ENCODE peak calls at places on chromosome 21, in eight cellular contexts. One of them, this sample, is unnamed.

GRCh38 chr21:35422011-35422410 is 372.9 kb upstream of the RUNX1 start:
- DNase-seq in lower lobe of right lung: no peak
- DNase-seq in Peyer's patch: no peak
- DNase-seq in left ventricle myocardium inferior: no peak
- DNase-seq in MM.1S: no peak
- DNase-seq in activated CD8-positive, alpha-beta T cell treated with anti-CD3 and anti-CD28 coated beads for 36 hours: no peak
- DNase-seq in stomach: no peak
- DNase-seq in fibroblast of lung: no peak
- DNase-seq in this sample: no peak

GRCh38 chr21:37071561-37072238 is 1.2 kb downstream of the PIGP start:
- DNase-seq in activated CD8-positive, alpha-beta T cell treated with anti-CD3 and anti-CD28 coated beads for 36 hours: peak; percentile 12
- DNase-seq in Peyer's patch: no peak
- DNase-seq in lower lobe of right lung: peak; percentile 73
- DNase-seq in left ventricle myocardium inferior: peak; percentile 46
- DNase-seq in fibroblast of lung: peak; percentile 77
- DNase-seq in stomach: peak; percentile 37
- DNase-seq in MM.1S: no peak
- DNase-seq in this sample: peak; percentile 13

GRCh38 chr21:34807146-34807880 is 138.5 kb downstream of the CLIC6 start:
- DNase-seq in left ventricle myocardium inferior: no peak
- DNase-seq in Peyer's patch: no peak
- DNase-seq in fibroblast of lung: peak; percentile 97
- DNase-seq in stomach: no peak
- DNase-seq in MM.1S: no peak
- DNase-seq in lower lobe of right lung: no peak
- DNase-seq in activated CD8-positive, alpha-beta T cell treated with anti-CD3 and anti-CD28 coated beads for 36 hours: peak; percentile 87
- DNase-seq in this sample: peak; percentile 66

GRCh38 chr21:33036430-33037162 is 10.9 kb downstream of the OLIG2 start:
- DNase-seq in fibroblast of lung: peak; percentile 75
- DNase-seq in lower lobe of right lung: peak; percentile 60
- DNase-seq in MM.1S: peak; percentile 92
- DNase-seq in left ventricle myocardium inferior: peak; percentile 41
- DNase-seq in Peyer's patch: no peak
- DNase-seq in stomach: peak; percentile 32
- DNase-seq in activated CD8-positive, alpha-beta T cell treated with anti-CD3 and anti-CD28 coated beads for 36 hours: peak; percentile 61
- DNase-seq in this sample: peak; percentile 35

GRCh38 chr21:36858320-36858957 is 108.0 kb downstream of the HLCS start:
- DNase-seq in fibroblast of lung: no peak
- DNase-seq in lower lobe of right lung: no peak
- DNase-seq in left ventricle myocardium inferior: no peak
- DNase-seq in activated CD8-positive, alpha-beta T cell treated with anti-CD3 and anti-CD28 coated beads for 36 hours: no peak
- DNase-seq in Peyer's patch: no peak
- DNase-seq in stomach: no peak
- DNase-seq in MM.1S: no peak
- DNase-seq in this sample: no peak

GRCh38 chr21:37452222-37452621 is 85.6 kb downstream of the DYRK1A start:
- DNase-seq in MM.1S: no peak
- DNase-seq in stomach: no peak
- DNase-seq in Peyer's patch: no peak
- DNase-seq in lower lobe of right lung: no peak
- DNase-seq in activated CD8-positive, alpha-beta T cell treated with anti-CD3 and anti-CD28 coated beads for 36 hours: no peak
- DNase-seq in fibroblast of lung: peak; percentile 94
- DNase-seq in left ventricle myocardium inferior: peak; percentile 31
- DNase-seq in this sample: no peak

GRCh38 chr21:38787461-38788274 is 18.1 kb upstream of the ETS2 start:
- DNase-seq in MM.1S: no peak
- DNase-seq in fibroblast of lung: peak; percentile 89
- DNase-seq in stomach: peak; percentile 75
- DNase-seq in Peyer's patch: no peak
- DNase-seq in lower lobe of right lung: no peak
- DNase-seq in activated CD8-positive, alpha-beta T cell treated with anti-CD3 and anti-CD28 coated beads for 36 hours: peak; percentile 19
- DNase-seq in left ventricle myocardium inferior: no peak
- DNase-seq in this sample: no peak

GRCh38 chr21:14900611-14901010 is 164.2 kb downstream of the NRIP1 start:
- DNase-seq in activated CD8-positive, alpha-beta T cell treated with anti-CD3 and anti-CD28 coated beads for 36 hours: no peak
- DNase-seq in fibroblast of lung: peak; percentile 78
- DNase-seq in lower lobe of right lung: no peak
- DNase-seq in left ventricle myocardium inferior: no peak
- DNase-seq in MM.1S: no peak
- DNase-seq in Peyer's patch: no peak
- DNase-seq in stomach: no peak
- DNase-seq in this sample: no peak

GRCh38 chr21:38306407-38306806 is 49.6 kb downstream of the KCNJ15 start:
- DNase-seq in activated CD8-positive, alpha-beta T cell treated with anti-CD3 and anti-CD28 coated beads for 36 hours: no peak
- DNase-seq in fibroblast of lung: peak; percentile 89
- DNase-seq in Peyer's patch: no peak
- DNase-seq in MM.1S: no peak
- DNase-seq in left ventricle myocardium inferior: no peak
- DNase-seq in stomach: no peak
- DNase-seq in lower lobe of right lung: no peak
- DNase-seq in this sample: no peak

GRCh38 chr21:44012474-44013379 is 618 bp downstream of the TRAPPC10 start:
- DNase-seq in activated CD8-positive, alpha-beta T cell treated with anti-CD3 and anti-CD28 coated beads for 36 hours: peak; percentile 92
- DNase-seq in stomach: peak; percentile 55
- DNase-seq in lower lobe of right lung: peak; percentile 82
- DNase-seq in left ventricle myocardium inferior: peak; percentile 69
- DNase-seq in fibroblast of lung: peak; percentile 24
- DNase-seq in Peyer's patch: peak; percentile 78
- DNase-seq in MM.1S: peak; percentile 93
- DNase-seq in this sample: peak; percentile 91
- TF ChIP-seq CTCF in activated CD8-positive, alpha-beta T cell treated with anti-CD3 and anti-CD28 coated beads for 36 hours: no peak
- TF ChIP-seq CTCF in stomach: no peak
- TF ChIP-seq CTCF in lower lobe of right lung: peak; percentile 27
- TF ChIP-seq CTCF in left ventricle myocardium inferior: peak; percentile 15
- TF ChIP-seq CTCF in fibroblast of lung: no peak
- TF ChIP-seq CTCF in Peyer's patch: no peak
- TF ChIP-seq CTCF in MM.1S: peak; percentile 39
- TF ChIP-seq CTCF in this sample: peak; percentile 67

GRCh38 chr21:26965567-26966359 is 1.1 kb downstream of the ADAMTS5 start:
- DNase-seq in fibroblast of lung: peak; percentile 16
- DNase-seq in left ventricle myocardium inferior: peak; percentile 65
- DNase-seq in stomach: peak; percentile 25
- DNase-seq in MM.1S: no peak
- DNase-seq in lower lobe of right lung: peak; percentile 47
- DNase-seq in activated CD8-positive, alpha-beta T cell treated with anti-CD3 and anti-CD28 coated beads for 36 hours: peak; percentile 1
- DNase-seq in Peyer's patch: no peak
- DNase-seq in this sample: peak; percentile 20
- TF ChIP-seq CTCF in fibroblast of lung: peak; percentile 25
- TF ChIP-seq CTCF in left ventricle myocardium inferior: peak; percentile 59
- TF ChIP-seq CTCF in stomach: no peak
- TF ChIP-seq CTCF in MM.1S: no peak
- TF ChIP-seq CTCF in lower lobe of right lung: peak; percentile 23
- TF ChIP-seq CTCF in activated CD8-positive, alpha-beta T cell treated with anti-CD3 and anti-CD28 coated beads for 36 hours: no peak
- TF ChIP-seq CTCF in Peyer's patch: no peak
- TF ChIP-seq CTCF in this sample: no peak

GRCh38 chr21:45818276-45818903 is 163.2 kb upstream of the COL6A1 start:
- DNase-seq in left ventricle myocardium inferior: no peak
- DNase-seq in MM.1S: no peak
- DNase-seq in activated CD8-positive, alpha-beta T cell treated with anti-CD3 and anti-CD28 coated beads for 36 hours: peak; percentile 31
- DNase-seq in Peyer's patch: no peak
- DNase-seq in fibroblast of lung: peak; percentile 79
- DNase-seq in lower lobe of right lung: no peak
- DNase-seq in stomach: no peak
- DNase-seq in this sample: no peak
- TF ChIP-seq CTCF in left ventricle myocardium inferior: no peak
- TF ChIP-seq CTCF in MM.1S: no peak
- TF ChIP-seq CTCF in activated CD8-positive, alpha-beta T cell treated with anti-CD3 and anti-CD28 coated beads for 36 hours: no peak
- TF ChIP-seq CTCF in Peyer's patch: no peak
- TF ChIP-seq CTCF in fibroblast of lung: no peak
- TF ChIP-seq CTCF in lower lobe of right lung: no peak
- TF ChIP-seq CTCF in stomach: no peak
- TF ChIP-seq CTCF in this sample: no peak

GRCh38 chr21:42263591-42264131 is 44.7 kb downstream of the ABCG1 start:
- DNase-seq in activated CD8-positive, alpha-beta T cell treated with anti-CD3 and anti-CD28 coated beads for 36 hours: no peak
- DNase-seq in lower lobe of right lung: peak; percentile 76
- DNase-seq in left ventricle myocardium inferior: peak; percentile 29
- DNase-seq in fibroblast of lung: no peak
- DNase-seq in stomach: no peak
- DNase-seq in Peyer's patch: no peak
- DNase-seq in MM.1S: no peak
- DNase-seq in this sample: no peak
- TF ChIP-seq CTCF in activated CD8-positive, alpha-beta T cell treated with anti-CD3 and anti-CD28 coated beads for 36 hours: no peak
- TF ChIP-seq CTCF in lower lobe of right lung: no peak
- TF ChIP-seq CTCF in left ventricle myocardium inferior: no peak
- TF ChIP-seq CTCF in fibroblast of lung: no peak
- TF ChIP-seq CTCF in stomach: no peak
- TF ChIP-seq CTCF in Peyer's patch: no peak
- TF ChIP-seq CTCF in MM.1S: no peak
- TF ChIP-seq CTCF in this sample: no peak

GRCh38 chr21:46324390-46325072 is 575 bp downstream of the PCNT start:
- DNase-seq in left ventricle myocardium inferior: peak; percentile 87
- DNase-seq in lower lobe of right lung: peak; percentile 89
- DNase-seq in fibroblast of lung: peak; percentile 70
- DNase-seq in MM.1S: peak; percentile 94
- DNase-seq in stomach: peak; percentile 90
- DNase-seq in Peyer's patch: peak; percentile 84
- DNase-seq in activated CD8-positive, alpha-beta T cell treated with anti-CD3 and anti-CD28 coated beads for 36 hours: peak; percentile 83
- DNase-seq in this sample: peak; percentile 98
- TF ChIP-seq CTCF in left ventricle myocardium inferior: no peak
- TF ChIP-seq CTCF in lower lobe of right lung: peak; percentile 21
- TF ChIP-seq CTCF in fibroblast of lung: no peak
- TF ChIP-seq CTCF in MM.1S: no peak
- TF ChIP-seq CTCF in stomach: no peak
- TF ChIP-seq CTCF in Peyer's patch: peak; percentile 17
- TF ChIP-seq CTCF in activated CD8-positive, alpha-beta T cell treated with anti-CD3 and anti-CD28 coated beads for 36 hours: no peak
- TF ChIP-seq CTCF in this sample: peak; percentile 9

GRCh38 chr21:45054927-45055612 is 19.3 kb upstream of the ADARB1 start:
- DNase-seq in stomach: no peak
- DNase-seq in activated CD8-positive, alpha-beta T cell treated with anti-CD3 and anti-CD28 coated beads for 36 hours: no peak
- DNase-seq in MM.1S: peak; percentile 33
- DNase-seq in Peyer's patch: no peak
- DNase-seq in fibroblast of lung: no peak
- DNase-seq in left ventricle myocardium inferior: no peak
- DNase-seq in lower lobe of right lung: no peak
- DNase-seq in this sample: no peak

GRCh38 chr21:45056917-45057560 is 17.3 kb upstream of the ADARB1 start:
- DNase-seq in fibroblast of lung: no peak
- DNase-seq in lower lobe of right lung: no peak
- DNase-seq in stomach: no peak
- DNase-seq in activated CD8-positive, alpha-beta T cell treated with anti-CD3 and anti-CD28 coated beads for 36 hours: no peak
- DNase-seq in Peyer's patch: no peak
- DNase-seq in MM.1S: no peak
- DNase-seq in left ventricle myocardium inferior: no peak
- DNase-seq in this sample: no peak

GRCh38 chr21:45055861-45056260 is 18.5 kb upstream of the ADARB1 start:
- DNase-seq in Peyer's patch: no peak
- DNase-seq in lower lobe of right lung: no peak
- DNase-seq in fibroblast of lung: peak; percentile 41
- DNase-seq in stomach: no peak
- DNase-seq in activated CD8-positive, alpha-beta T cell treated with anti-CD3 and anti-CD28 coated beads for 36 hours: no peak
- DNase-seq in left ventricle myocardium inferior: no peak
- DNase-seq in MM.1S: no peak
- DNase-seq in this sample: no peak

GRCh38 chr21:45057886-45058285 is 16.5 kb upstream of the ADARB1 start:
- DNase-seq in stomach: no peak
- DNase-seq in fibroblast of lung: no peak
- DNase-seq in left ventricle myocardium inferior: no peak
- DNase-seq in Peyer's patch: no peak
- DNase-seq in MM.1S: no peak
- DNase-seq in activated CD8-positive, alpha-beta T cell treated with anti-CD3 and anti-CD28 coated beads for 36 hours: no peak
- DNase-seq in lower lobe of right lung: no peak
- DNase-seq in this sample: no peak

DNA sequence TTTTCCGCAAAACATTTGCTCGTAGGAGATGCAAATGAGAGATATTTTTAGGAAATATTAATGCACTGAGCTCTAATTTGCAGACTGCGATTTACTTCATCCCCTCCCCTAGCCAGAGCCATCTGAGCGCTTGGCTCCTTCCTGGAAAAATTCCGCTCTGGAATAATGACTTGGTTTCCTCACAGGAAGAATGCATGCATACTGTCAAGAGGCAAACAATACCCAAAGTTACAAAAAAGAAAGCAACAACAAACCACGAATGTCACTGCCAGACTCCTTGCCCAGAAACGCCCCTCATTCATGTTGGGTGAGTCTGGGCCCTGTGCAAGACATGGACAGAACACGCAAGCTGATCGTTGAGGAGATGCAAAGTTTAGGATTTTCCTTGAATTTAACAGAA is 17.9 kb upstream of the ADARB1 start:
- DNase-seq in Peyer's patch: no peak
- DNase-seq in stomach: no peak
- DNase-seq in activated CD8-positive, alpha-beta T cell treated with anti-CD3 and anti-CD28 coated beads for 36 hours: no peak
- DNase-seq in left ventricle myocardium inferior: no peak
- DNase-seq in lower lobe of right lung: no peak
- DNase-seq in fibroblast of lung: no peak
- DNase-seq in MM.1S: no peak
- DNase-seq in this sample: no peak
- TF ChIP-seq CTCF in Peyer's patch: no peak
- TF ChIP-seq CTCF in stomach: no peak
- TF ChIP-seq CTCF in activated CD8-positive, alpha-beta T cell treated with anti-CD3 and anti-CD28 coated beads for 36 hours: no peak
- TF ChIP-seq CTCF in left ventricle myocardium inferior: no peak
- TF ChIP-seq CTCF in lower lobe of right lung: no peak
- TF ChIP-seq CTCF in fibroblast of lung: no peak
- TF ChIP-seq CTCF in MM.1S: no peak
- TF ChIP-seq CTCF in this sample: no peak

GRCh38 chr21:42754270-42754933 is 101.0 kb downstream of the PDE9A start:
- DNase-seq in Peyer's patch: no peak
- DNase-seq in lower lobe of right lung: no peak
- DNase-seq in left ventricle myocardium inferior: no peak
- DNase-seq in MM.1S: no peak
- DNase-seq in activated CD8-positive, alpha-beta T cell treated with anti-CD3 and anti-CD28 coated beads for 36 hours: no peak
- DNase-seq in stomach: no peak
- DNase-seq in fibroblast of lung: no peak
- DNase-seq in this sample: no peak

GRCh38 chr21:42756580-42757250 is 103.3 kb downstream of the PDE9A start:
- DNase-seq in MM.1S: no peak
- DNase-seq in stomach: no peak
- DNase-seq in Peyer's patch: no peak
- DNase-seq in fibroblast of lung: no peak
- DNase-seq in activated CD8-positive, alpha-beta T cell treated with anti-CD3 and anti-CD28 coated beads for 36 hours: no peak
- DNase-seq in lower lobe of right lung: peak; percentile 18
- DNase-seq in left ventricle myocardium inferior: no peak
- DNase-seq in this sample: no peak

GRCh38 chr21:42757422-42757821 is 104.0 kb downstream of the PDE9A start:
- DNase-seq in Peyer's patch: no peak
- DNase-seq in lower lobe of right lung: peak; percentile 24
- DNase-seq in MM.1S: no peak
- DNase-seq in activated CD8-positive, alpha-beta T cell treated with anti-CD3 and anti-CD28 coated beads for 36 hours: no peak
- DNase-seq in left ventricle myocardium inferior: no peak
- DNase-seq in stomach: no peak
- DNase-seq in fibroblast of lung: no peak
- DNase-seq in this sample: no peak

GRCh38 chr21:42755031-42755665 is 101.7 kb downstream of the PDE9A start:
- DNase-seq in activated CD8-positive, alpha-beta T cell treated with anti-CD3 and anti-CD28 coated beads for 36 hours: no peak
- DNase-seq in fibroblast of lung: no peak
- DNase-seq in Peyer's patch: no peak
- DNase-seq in MM.1S: no peak
- DNase-seq in left ventricle myocardium inferior: no peak
- DNase-seq in lower lobe of right lung: no peak
- DNase-seq in stomach: no peak
- DNase-seq in this sample: no peak

GRCh38 chr21:42755766-42756579 is 102.6 kb downstream of the PDE9A start:
- DNase-seq in lower lobe of right lung: no peak
- DNase-seq in activated CD8-positive, alpha-beta T cell treated with anti-CD3 and anti-CD28 coated beads for 36 hours: no peak
- DNase-seq in Peyer's patch: no peak
- DNase-seq in stomach: no peak
- DNase-seq in MM.1S: no peak
- DNase-seq in left ventricle myocardium inferior: no peak
- DNase-seq in fibroblast of lung: no peak
- DNase-seq in this sample: no peak
- TF ChIP-seq CTCF in lower lobe of right lung: no peak
- TF ChIP-seq CTCF in activated CD8-positive, alpha-beta T cell treated with anti-CD3 and anti-CD28 coated beads for 36 hours: no peak
- TF ChIP-seq CTCF in Peyer's patch: no peak
- TF ChIP-seq CTCF in stomach: no peak
- TF ChIP-seq CTCF in MM.1S: no peak
- TF ChIP-seq CTCF in left ventricle myocardium inferior: no peak
- TF ChIP-seq CTCF in fibroblast of lung: no peak
- TF ChIP-seq CTCF in this sample: no peak